ENCODE peak calls at places on chromosomes 11 and 22, in ten cellular contexts. F is pancreas, R is IMR-90, B is uterus, M is fibroblast of lung, E is OCI-LY7, J is heart right ventricle, Z is thoracic aorta, U is sigmoid colon, G is A549. T is an unnamed sample.

GRCh38 chr11:133832096-133833081 is 12.9 kb downstream of the SPATA19 start:
- DNase-seq in M (no peak), E (no peak), J (no peak), R (no peak), B (no peak), F (peak), U (no peak), G (no peak), Z (no peak), T (no peak)

GRCh38 chr11:45606514-45607024 is 58.9 kb downstream of the CHST1 start:
- DNase-seq in E (no peak), M (no peak), G (no peak), Z (no peak), F (no peak), U (no peak), B (no peak), J (no peak), R (no peak), T (no peak)

GRCh38 chr11:100810146-100810545 is 123.1 kb downstream of the ARHGAP42 start:
- DNase-seq in E (no peak), U (no peak), Z (no peak), G (no peak), F (no peak), R (peak), J (no peak), B (no peak), M (peak), T (no peak)

GRCh38 chr11:45161252-45162063 is 15.0 kb downstream of the PRDM11 start:
- DNase-seq in M (no peak), Z (no peak), G (no peak), E (no peak), F (peak), J (peak), U (peak), R (no peak), B (peak), T (no peak)

GRCh38 chr11:40286137-40286536 is 1173.3 kb downstream of the LRRC4C start:
- DNase-seq in R (no peak), G (no peak), F (no peak), J (no peak), Z (no peak), M (no peak), U (no peak), B (no peak), E (no peak), T (no peak)

GRCh38 chr11:66051371-66051765 is 796 bp upstream of the SF3B2 start:
- DNase-seq in B (no peak), F (no peak), J (no peak), R (no peak), G (no peak), U (no peak), Z (no peak), E (no peak), M (no peak), T (no peak)

GRCh38 chr11:29629281-29629680 is 387.5 kb downstream of the KCNA4 start:
- DNase-seq in G (no peak), E (no peak), B (no peak), Z (no peak), F (no peak), M (no peak), J (no peak), R (no peak), U (no peak), T (peak)

GRCh38 chr11:125626381-125626950 is 1.5 kb downstream of the CHEK1 start:
- DNase-seq in J (no peak), E (peak), R (peak), B (no peak), M (no peak), G (no peak), Z (no peak), F (no peak), U (no peak), T (no peak)

GRCh38 chr11:86172894-86173293 is 71.7 kb upstream of the EED start:
- DNase-seq in M (no peak), F (no peak), G (no peak), U (no peak), J (no peak), E (no peak), B (no peak), R (peak), Z (no peak), T (peak)

GRCh38 chr11:106152824-106153223 is 75.4 kb downstream of the AASDHPPT start:
- DNase-seq in M (peak), Z (no peak), R (peak), G (no peak), E (no peak), J (no peak), U (no peak), B (no peak), F (no peak), T (peak)

GRCh38 chr11:106691807-106692365 is 326.4 kb downstream of the GUCY1A2 start:
- DNase-seq in M (peak), G (no peak), Z (no peak), J (no peak), F (no peak), R (peak), B (no peak), U (no peak), E (no peak), T (peak)

GRCh38 chr22:38774496-38775166 is 18.8 kb upstream of the SUN2 start:
- DNase-seq in Z (no peak), B (no peak), E (no peak), G (no peak), R (no peak), M (no peak), U (no peak), F (no peak), J (no peak), T (no peak)

GRCh38 chr11:78210000-78210608 is 21.4 kb downstream of the USP35 start:
- DNase-seq in J (no peak), U (peak), G (no peak), B (no peak), R (no peak), E (no peak), F (no peak), M (no peak), Z (no peak), T (no peak)

GRCh38 chr11:121426476-121427454 is 25.3 kb upstream of the SORL1 start:
- DNase-seq in U (peak), R (no peak), F (no peak), B (peak), E (peak), G (no peak), Z (no peak), J (peak), M (no peak), T (no peak)

GRCh38 chr11:123510579-123510905 is 80.5 kb downstream of the GRAMD1B start:
- DNase-seq in U (no peak), M (no peak), F (no peak), R (no peak), Z (no peak), J (no peak), B (no peak), E (no peak), G (no peak), T (no peak)

GRCh38 chr22:39967103-39967829 is 7.1 kb downstream of the TMA7B start:
- DNase-seq in G (peak), J (no peak), R (peak), M (peak), F (no peak), B (no peak), E (no peak), U (no peak), Z (no peak), T (peak)

GRCh38 chr11:64306876-64307622 is 1.7 kb downstream of the ESRRA start:
- DNase-seq in U (peak), G (peak), Z (no peak), J (no peak), E (peak), B (no peak), R (no peak), M (no peak), F (peak), T (no peak)

GRCh38 chr11:15801616-15802015 is 554.7 kb downstream of the SOX6 start:
- DNase-seq in G (no peak), J (no peak), Z (no peak), B (no peak), M (no peak), R (no peak), E (no peak), F (no peak), U (no peak), T (no peak)

GRCh38 chr11:35549787-35550186 is 24.4 kb upstream of the PAMR1 start:
- DNase-seq in M (peak), R (peak), B (no peak), F (no peak), U (no peak), J (no peak), E (no peak), Z (no peak), G (peak), T (peak)

GRCh38 chr22:19987394-19988306 is 29.0 kb downstream of the ARVCF start:
- DNase-seq in F (peak), G (no peak), B (no peak), M (no peak), E (no peak), Z (no peak), R (no peak), J (no peak), U (no peak), T (no peak)

GRCh38 chr11:96333076-96333744 is 9.8 kb downstream of the MAML2 start:
- DNase-seq in U (no peak), G (no peak), M (no peak), R (no peak), J (no peak), Z (no peak), F (no peak), E (no peak), B (no peak), T (no peak)
- H3K4me3 ChIP-seq in U (no peak), G (no peak), M (no peak), R (no peak), J (no peak), Z (no peak), F (no peak), E (no peak), B (no peak), T (no peak)

GRCh38 chr11:81839016-81839415 is 894.6 kb downstream of the FAM181B start:
- DNase-seq in U (no peak), Z (no peak), B (no peak), M (no peak), F (no peak), R (no peak), E (no peak), J (no peak), G (no peak), T (no peak)
- TF ChIP-seq CTCF in U (no peak), Z (no peak), B (no peak), M (no peak), F (no peak), R (no peak), E (no peak), J (no peak), G (no peak), T (no peak)

GRCh38 chr11:61019037-61019817 is 47.7 kb downstream of the CD6 start:
- DNase-seq in E (no peak), J (no peak), G (no peak), M (no peak), B (no peak), Z (no peak), F (no peak), U (no peak), R (no peak), T (no peak)
- H3K27ac ChIP-seq in E (no peak), J (no peak), G (no peak), M (no peak), B (no peak), Z (no peak), F (no peak), U (no peak), R (no peak), T (no peak)

GRCh38 chr22:36123673-36124630 is 36.6 kb downstream of the APOL3 start:
- DNase-seq in E (peak), R (peak), J (peak), G (peak), M (peak), U (peak), Z (peak), F (peak), B (peak), T (peak)
- H3K4me3 ChIP-seq in E (no peak), R (no peak), J (no peak), G (no peak), M (no peak), U (peak), Z (peak), F (peak), B (no peak), T (peak)

DNA sequence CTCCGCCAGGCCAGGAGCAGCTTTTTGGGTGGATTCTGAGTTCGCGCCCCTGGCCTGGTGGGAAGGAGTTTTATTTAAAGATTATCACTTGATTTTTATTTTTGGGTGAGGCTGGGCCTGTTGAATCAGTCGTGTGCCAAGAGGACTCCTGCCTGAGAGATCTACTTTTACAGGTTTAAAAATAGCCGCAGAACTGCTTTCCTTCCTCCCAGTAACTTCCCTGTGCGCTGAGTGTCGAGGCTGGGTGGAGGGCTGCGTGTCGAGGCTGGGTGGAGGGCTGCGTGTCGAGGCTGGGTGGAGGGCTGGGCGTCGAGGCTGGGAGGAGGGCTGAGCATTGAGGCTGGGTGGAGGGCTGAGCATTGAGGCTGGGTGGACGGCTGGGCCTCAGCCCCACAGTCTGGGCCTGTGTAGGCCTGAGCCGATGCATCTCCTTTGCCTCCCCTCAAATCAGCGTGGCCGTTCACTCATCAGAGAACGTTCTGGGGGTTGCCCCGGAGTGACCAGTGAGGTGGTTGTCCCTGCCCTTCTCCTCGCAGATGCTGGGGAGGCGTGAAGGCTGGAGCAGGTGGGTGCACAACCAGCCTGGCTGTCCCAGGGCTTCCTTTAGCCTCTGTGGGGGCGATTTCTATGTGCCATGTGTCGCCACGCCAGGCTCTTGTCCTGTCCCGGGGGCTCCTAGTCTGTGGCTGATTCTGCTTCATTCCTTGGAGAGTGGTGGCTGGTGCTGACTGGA is 30.1 kb downstream of the GRAMD4 start:
- DNase-seq in F (peak), E (no peak), Z (no peak), U (no peak), B (no peak), J (no peak), M (no peak), R (no peak), G (no peak), T (no peak)
- TF ChIP-seq CTCF in F (no peak), E (no peak), Z (no peak), U (no peak), B (no peak), J (no peak), M (no peak), R (no peak), G (no peak), T (no peak)